ENCODE peak calls at places on chromosomes 3 and 15, in six cellular contexts. N is amniotic stem cell, S is NCI-H146, G is T follicular helper cell, Z is germinal center, I is kidney glomerular epithelial cell. Q is an unnamed sample.

GRCh38 chr15:52326758-52327157 is 31.2 kb upstream of the MYO5C start:
- DNase-seq in N (no peak), Z (no peak), I (no peak), S (no peak), G (no peak), Q (no peak)

GRCh38 chr3:58629629-58630028 is 36.9 kb downstream of the FAM3D start:
- DNase-seq in G (no peak), Z (no peak), S (no peak), I (no peak), N (no peak), Q (no peak)

GRCh38 chr15:80584973-80585372 is 110.1 kb upstream of the ABHD17C start:
- DNase-seq in I (no peak), G (no peak), N (no peak), S (no peak), Z (no peak), Q (no peak)

GRCh38 chr3:160676547-160677303 is at the start of gene ARL14:
- DNase-seq in Z (no peak), N (no peak), G (no peak), I (peak; percentile 87), S (no peak), Q (no peak)

GRCh38 chr15:42140383-42141070 is 15.9 kb downstream of the PLA2G4F start:
- DNase-seq in N (no peak), S (peak; percentile 36), I (no peak), G (no peak), Z (no peak), Q (no peak)

GRCh38 chr3:99365396-99365795 is 273.0 kb upstream of the COL8A1 start:
- DNase-seq in N (no peak), G (no peak), Z (no peak), S (no peak), I (no peak), Q (no peak)

GRCh38 chr3:9384141-9384828 is 13.1 kb upstream of the SETD5 start:
- DNase-seq in I (no peak), Z (no peak), S (no peak), G (no peak), N (no peak), Q (no peak)

GRCh38 chr3:178658694-178659315 is 122.6 kb downstream of the KCNMB2 start:
- DNase-seq in N (no peak), I (no peak), Z (no peak), G (no peak), S (no peak), Q (no peak)

GRCh38 chr15:73763893-73764292 is 10.7 kb upstream of the INSYN1 start:
- DNase-seq in N (no peak), I (no peak), Z (no peak), S (no peak), G (no peak), Q (no peak)

GRCh38 chr3:187821616-187822317 is 76.5 kb upstream of the BCL6 start:
- DNase-seq in I (no peak), Z (no peak), S (no peak), N (no peak), G (no peak), Q (no peak)

GRCh38 chr15:81752974-81753373 is 292.8 kb downstream of the MEX3B start:
- DNase-seq in S (peak; percentile 37), I (no peak), Z (no peak), G (no peak), N (no peak), Q (no peak)

GRCh38 chr3:99402755-99403154 is 235.6 kb upstream of the COL8A1 start:
- DNase-seq in G (no peak), S (no peak), Z (no peak), N (no peak), I (no peak), Q (no peak)